ENCODE peak calls at places on chromosomes 3 and 15, in ten cellular contexts. S is EH; J is IMR-90; I is SK-MEL-5; C is OCI-LY7; O is HTR-8/SVneo; K is mesendoderm; W is activated T-helper 1 cell treated with anti-CD3 and anti-CD28 coated beads, Interleukin-2, amount 50 U/mL, for 16 hours; B is left ventricle myocardium inferior; R is dermis blood vessel endothelial cell. Y is an unnamed sample.

GRCh38 chr3:116339441-116340028 is 105.8 kb downstream of the LSAMP start:
- DNase-seq in O (no peak), B (peak), R (no peak), W (no peak), S (peak), C (no peak), I (no peak), J (peak), K (peak), Y (no peak)

GRCh38 chr3:106794442-106794841 is 582.8 kb upstream of the CCDC54 start:
- DNase-seq in S (peak), O (no peak), C (no peak), J (peak), R (no peak), I (no peak), B (no peak), K (no peak), W (no peak), Y (no peak)

GRCh38 chr15:56869573-56869972 is 48.9 kb upstream of the TCF12 start:
- DNase-seq in J (no peak), R (peak), W (no peak), C (peak), K (peak), B (peak), O (no peak), I (peak), S (peak), Y (no peak)

GRCh38 chr3:31288641-31289100 is 244.1 kb upstream of the STT3B start:
- DNase-seq in W (peak), K (peak), J (peak), O (peak), B (peak), C (no peak), R (peak), S (peak), I (peak), Y (no peak)

GRCh38 chr15:99387769-99388168 is 136.5 kb downstream of the LRRC28 start:
- DNase-seq in W (no peak), O (no peak), B (no peak), R (no peak), S (no peak), C (no peak), J (no peak), K (no peak), I (no peak), Y (no peak)

GRCh38 chr15:68775671-68776476 is 44.8 kb downstream of the ANP32A start:
- DNase-seq in W (no peak), S (peak), B (peak), J (peak), I (no peak), R (no peak), O (no peak), C (no peak), K (no peak), Y (no peak)

GRCh38 chr3:55198554-55198953 is 270.7 kb upstream of the LRTM1 start:
- DNase-seq in S (peak), I (no peak), W (no peak), K (peak), C (no peak), O (peak), J (peak), B (no peak), R (no peak), Y (no peak)

GRCh38 chr15:59104912-59105732 is at the start of gene CCNB2:
- DNase-seq in S (peak), B (peak), K (peak), I (peak), J (peak), R (peak), W (peak), O (peak), C (peak), Y (peak)

GRCh38 chr3:71940523-71940922 is 155.6 kb upstream of the PROK2 start:
- DNase-seq in I (no peak), K (no peak), S (no peak), R (no peak), C (no peak), O (no peak), J (no peak), B (no peak), W (no peak), Y (no peak)

GRCh38 chr3:139113766-139114165 is 69.1 kb upstream of the PRR23C start:
- DNase-seq in K (peak), R (no peak), W (no peak), O (no peak), B (no peak), I (no peak), J (no peak), C (no peak), S (no peak), Y (no peak)

GRCh38 chr3:128379768-128380167 is 86.9 kb downstream of the DNAJB8 start:
- DNase-seq in S (no peak), R (no peak), O (no peak), C (no peak), B (no peak), K (peak), J (no peak), I (no peak), W (no peak), Y (no peak)

GRCh38 chr3:23377928-23378672 is 175.0 kb downstream of the UBE2E2 start:
- DNase-seq in B (no peak), C (peak), R (no peak), I (no peak), J (no peak), S (no peak), W (no peak), O (no peak), K (no peak), Y (no peak)

GRCh38 chr3:62558549-62559112 is 185.3 kb upstream of the FEZF2 start:
- DNase-seq in W (no peak), B (no peak), K (peak), R (peak), I (peak), O (peak), S (peak), C (peak), J (peak), Y (no peak)

GRCh38 chr3:6504385-6504784 is 356.5 kb upstream of the GRM7 start:
- DNase-seq in W (no peak), K (no peak), J (no peak), R (no peak), B (no peak), O (no peak), I (no peak), S (no peak), C (no peak), Y (no peak)

GRCh38 chr15:75661041-75661778 is 13.5 kb downstream of the SNX33 start:
- DNase-seq in R (peak), K (peak), S (peak), I (no peak), W (no peak), B (peak), O (peak), J (peak), C (no peak), Y (no peak)

GRCh38 chr3:77467702-77468407 is 428.0 kb downstream of the ROBO2 start:
- DNase-seq in C (no peak), J (no peak), K (no peak), B (peak), W (no peak), O (no peak), I (peak), S (peak), R (no peak), Y (no peak)

GRCh38 chr3:71968491-71968890 is 183.5 kb upstream of the PROK2 start:
- DNase-seq in R (no peak), O (no peak), J (no peak), I (no peak), W (no peak), B (no peak), S (no peak), C (no peak), K (no peak), Y (no peak)

GRCh38 chr15:91408476-91409076 is 308.5 kb downstream of the SV2B start:
- DNase-seq in B (peak), I (no peak), R (no peak), J (peak), K (peak), S (no peak), C (no peak), O (no peak), W (no peak), Y (no peak)

GRCh38 chr3:60073942-60074341 is 1024.1 kb upstream of the CFAP20DC start:
- DNase-seq in K (peak), J (no peak), R (no peak), I (no peak), W (no peak), O (no peak), B (no peak), S (no peak), C (no peak), Y (no peak)

GRCh38 chr3:40387001-40387894 is at the start of gene ENTPD3:
- DNase-seq in B (no peak), S (no peak), I (no peak), O (no peak), J (no peak), W (no peak), K (peak), C (no peak), R (peak), Y (no peak)

GRCh38 chr3:159902531-159903314 is 85.9 kb upstream of the IL12A start:
- DNase-seq in R (no peak), J (no peak), C (no peak), B (no peak), O (no peak), K (peak), S (no peak), W (no peak), I (no peak), Y (no peak)

GRCh38 chr15:28107111-28107893 is 8.2 kb upstream of the OCA2 start:
- DNase-seq in K (peak), B (peak), O (no peak), S (peak), W (no peak), I (no peak), R (peak), C (no peak), J (no peak), Y (no peak)

GRCh38 chr15:27767918-27768640 is 331.0 kb downstream of the OCA2 start:
- DNase-seq in S (no peak), K (no peak), J (no peak), R (no peak), O (no peak), C (no peak), B (no peak), I (no peak), W (no peak), Y (no peak)

GRCh38 chr3:140863481-140864084 is 78.1 kb upstream of the SLC25A36 start:
- DNase-seq in I (peak), R (peak), W (no peak), C (peak), S (peak), J (peak), K (peak), O (peak), B (no peak), Y (peak)

GRCh38 chr15:57146394-57147140 is 228.1 kb downstream of the TCF12 start:
- DNase-seq in W (no peak), R (peak), S (peak), O (no peak), C (peak), B (no peak), K (peak), J (peak), I (peak), Y (no peak)

GRCh38 chr3:121073011-121073410 is 165.0 kb downstream of the STXBP5L start:
- DNase-seq in J (no peak), R (no peak), S (no peak), O (no peak), W (no peak), I (no peak), C (no peak), B (no peak), K (no peak), Y (no peak)

GRCh38 chr3:141333796-141334626 is 34.3 kb upstream of the ZBTB38 start:
- DNase-seq in B (no peak), I (no peak), J (peak), O (no peak), K (no peak), W (no peak), C (no peak), R (no peak), S (peak), Y (no peak)

GRCh38 chr3:39142067-39142466 is 11.3 kb downstream of the CSRNP1 start:
- DNase-seq in B (no peak), I (no peak), C (no peak), O (no peak), R (no peak), W (no peak), S (no peak), J (no peak), K (no peak), Y (no peak)

GRCh38 chr3:113219605-113220300 is 8.4 kb downstream of the BOC start:
- DNase-seq in O (no peak), B (no peak), C (no peak), S (no peak), J (no peak), K (no peak), I (no peak), W (no peak), R (no peak), Y (no peak)

GRCh38 chr3:32018723-32019564 is 37.4 kb downstream of the ZNF860 start:
- DNase-seq in B (no peak), W (no peak), O (peak), I (peak), K (peak), J (peak), S (peak), R (peak), C (peak), Y (no peak)

GRCh38 chr3:62210016-62210415 is 163.3 kb downstream of the FEZF2 start:
- DNase-seq in S (no peak), K (no peak), O (no peak), C (no peak), J (no peak), B (no peak), R (no peak), I (no peak), W (no peak), Y (no peak)

GRCh38 chr3:114649331-114649730 is 355.5 kb downstream of the TIGIT start:
- DNase-seq in J (peak), C (no peak), K (peak), W (no peak), R (peak), O (no peak), S (peak), B (no peak), I (no peak), Y (no peak)

GRCh38 chr3:106299300-106300098 is 430.7 kb upstream of the CBLB start:
- DNase-seq in S (peak), O (peak), J (peak), B (no peak), R (no peak), C (no peak), K (no peak), W (no peak), I (no peak), Y (no peak)

GRCh38 chr15:85741021-85741421 is 53.7 kb downstream of the KLHL25 start:
- DNase-seq in S (no peak), C (no peak), B (no peak), J (no peak), K (no peak), W (no peak), I (no peak), O (no peak), R (no peak), Y (no peak)

Y was measured in Panc1.